ENCODE peak calls at places on chromosomes 16 and 17, in four cellular contexts. Z is AG04450, N is GM20000, C is osteoblast. R is an unnamed sample.

GRCh38 chr17:75493476-75494129 is 21.7 kb downstream of the CASKIN2 start:
- DNase-seq in Z (no peak), C (no peak), N (no peak), R (no peak)

GRCh38 chr17:63545302-63545928 is 4.9 kb upstream of the DCAF7 start:
- DNase-seq in N (no peak), Z (no peak), C (peak; percentile 15), R (no peak)

GRCh38 chr16:5033256-5034166 is at the start of gene NAGPA:
- DNase-seq in N (peak; percentile 95), Z (peak; percentile 68), C (peak; percentile 98), R (peak; percentile 94)

GRCh38 chr16:15780805-15781204 is 76.0 kb downstream of the MYH11 start:
- DNase-seq in Z (no peak), N (no peak), C (no peak), R (no peak)

GRCh38 chr17:62995377-62995885 is 29.4 kb downstream of the TANC2 start:
- DNase-seq in Z (no peak), N (peak; percentile 16), C (no peak), R (peak; percentile 26)

GRCh38 chr17:10316986-10317834 is 55.6 kb downstream of the MYH13 start:
- DNase-seq in C (no peak), N (peak; percentile 64), Z (no peak), R (peak; percentile 55)

GRCh38 chr16:46789075-46789474 is 40.9 kb upstream of the MYLK3 start:
- DNase-seq in Z (no peak), N (no peak), C (no peak), R (no peak)

GRCh38 chr17:78325076-78325712 is 34.7 kb downstream of the SOCS3 start:
- DNase-seq in C (peak; percentile 90), Z (no peak), N (no peak), R (no peak)

GRCh38 chr16:72847187-72848044 is 200.5 kb downstream of the ZFHX3 start:
- DNase-seq in N (peak; percentile 65), C (no peak), Z (no peak), R (peak; percentile 63)

GRCh38 chr16:24776486-24777220 is 47.2 kb downstream of the TNRC6A start:
- DNase-seq in C (peak; percentile 75), N (no peak), Z (no peak), R (no peak)

GRCh38 chr17:75853410-75853809 is 1.7 kb downstream of the WBP2 start:
- DNase-seq in Z (no peak), N (no peak), C (peak; percentile 94), R (no peak)

GRCh38 chr17:56598471-56598870 is 5.0 kb downstream of the NOG start:
- DNase-seq in Z (no peak), N (no peak), C (peak; percentile 68), R (no peak)

GRCh38 chr17:21772321-21772720 is 80.0 kb downstream of the KCNJ18 start:
- DNase-seq in Z (no peak), C (no peak), N (no peak), R (no peak)

GRCh38 chr17:67180275-67180674 is 64.7 kb downstream of the HELZ start:
- DNase-seq in C (no peak), Z (no peak), N (no peak), R (no peak)

GRCh38 chr17:78896091-78896833 is 6.7 kb downstream of the CEP295NL start:
- DNase-seq in C (peak; percentile 64), N (no peak), Z (no peak), R (no peak)

GRCh38 chr16:14286381-14287230 is 215.5 kb downstream of the MRTFB start:
- DNase-seq in N (peak; percentile 68), C (peak; percentile 39), Z (no peak), R (peak; percentile 55)

GRCh38 chr16:81711609-81712329 is 67.3 kb upstream of the PLCG2 start:
- DNase-seq in Z (peak; percentile 66), N (no peak), C (peak; percentile 98), R (no peak)

GRCh38 chr16:73032548-73033270 is 15.2 kb downstream of the ZFHX3 start:
- DNase-seq in C (no peak), Z (no peak), N (peak; percentile 48), R (peak; percentile 48)

GRCh38 chr17:48051706-48052486 is 3.7 kb downstream of the NFE2L1 start:
- DNase-seq in C (peak; percentile 92), N (no peak), Z (no peak), R (no peak)

GRCh38 chr17:31877341-31877740 is 18.3 kb upstream of the COPRS start:
- DNase-seq in N (no peak), C (peak; percentile 69), Z (no peak), R (no peak)

GRCh38 chr17:39695089-39695474 is 4.8 kb upstream of the ERBB2 start:
- DNase-seq in C (no peak), Z (no peak), N (no peak), R (no peak)

GRCh38 chr16:4935231-4935855 is 1.6 kb downstream of the PPL start:
- DNase-seq in N (no peak), Z (no peak), C (peak; percentile 94), R (no peak)

GRCh38 chr17:59804910-59805381 is 87.8 kb downstream of the TUBD1 start:
- DNase-seq in C (peak; percentile 54), N (no peak), Z (no peak), R (no peak)

GRCh38 chr17:44123356-44124117 is at the start of gene HDAC5:
- DNase-seq in C (peak; percentile 99), N (peak; percentile 97), Z (peak; percentile 79), R (peak; percentile 97)

GRCh38 chr16:11258553-11259287 is 2.7 kb upstream of the SOCS1 start:
- DNase-seq in C (peak; percentile 62), N (peak; percentile 82), Z (no peak), R (peak; percentile 83)

GRCh38 chr17:76524598-76525512 is 12.7 kb downstream of the CYGB start:
- DNase-seq in Z (no peak), C (peak; percentile 87), N (no peak), R (no peak)

GRCh38 chr16:14389359-14389758 is 240.7 kb downstream of the PARN start:
- DNase-seq in N (no peak), Z (no peak), C (no peak), R (no peak)

GRCh38 chr17:9217151-9218067 is 196.1 kb downstream of the NTN1 start:
- DNase-seq in Z (peak; percentile 21), C (peak; percentile 91), N (no peak), R (no peak)

GRCh38 chr16:57600048-57600835 is 28.2 kb upstream of the ADGRG1 start:
- DNase-seq in N (peak; percentile 60), Z (no peak), C (peak; percentile 38), R (no peak)

GRCh38 chr17:35804658-35805192 is 4.6 kb upstream of the TAF15 start:
- DNase-seq in C (peak; percentile 98), Z (peak; percentile 84), N (peak; percentile 91), R (peak; percentile 89)

GRCh38 chr17:62193297-62193696 is 128.2 kb upstream of the MED13 start:
- DNase-seq in Z (no peak), C (no peak), N (no peak), R (no peak)

GRCh38 chr16:27363246-27363632 is 38.7 kb upstream of the IL21R start:
- DNase-seq in Z (no peak), C (no peak), N (no peak), R (no peak)

GRCh38 chr17:81418710-81419332 is 23.6 kb downstream of the BAHCC1 start:
- DNase-seq in Z (no peak), C (no peak), N (no peak), R (no peak)

GRCh38 chr16:61936522-61936921 is 99.7 kb downstream of the CDH8 start:
- DNase-seq in N (no peak), Z (no peak), C (no peak), R (no peak)
- TF ChIP-seq CTCF in N (no peak), Z (no peak), C (no peak), R (peak; percentile 18)

DNA sequence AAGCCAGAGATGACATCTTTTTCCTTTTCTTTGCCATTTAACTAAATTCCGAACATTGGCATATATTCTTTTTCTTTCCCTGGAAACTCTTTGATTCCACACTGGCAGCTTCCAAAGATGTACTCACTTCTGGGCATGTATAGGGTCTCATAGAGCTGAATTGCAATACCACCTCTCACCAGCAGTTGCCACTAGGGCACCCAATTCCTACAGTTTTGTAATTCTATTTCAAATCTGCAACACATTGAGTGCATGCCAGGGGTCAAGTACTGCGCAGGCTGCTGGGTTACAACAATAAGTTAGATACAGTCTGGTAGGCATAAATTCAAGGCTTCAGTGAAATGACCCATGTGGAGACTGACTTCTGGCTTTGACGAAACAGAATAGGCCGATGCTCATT is 208.8 kb upstream of the NLRP1 start:
- DNase-seq in Z (no peak), N (no peak), C (no peak), R (no peak)
- TF ChIP-seq CTCF in Z (peak; percentile 31), N (no peak), C (peak; percentile 19), R (no peak)

GRCh38 chr17:68785565-68786486 is 169.4 kb downstream of the ABCA8 start:
- DNase-seq in Z (no peak), C (no peak), N (no peak), R (no peak)

GRCh38 chr17:68783861-68784260 is 171.3 kb downstream of the ABCA8 start:
- DNase-seq in Z (no peak), N (no peak), C (no peak), R (no peak)

GRCh38 chr17:68782829-68783228 is 172.4 kb downstream of the ABCA8 start:
- DNase-seq in N (no peak), Z (no peak), C (no peak), R (no peak)

GRCh38 chr17:68780561-68780960 is 174.6 kb downstream of the ABCA8 start:
- DNase-seq in N (no peak), Z (no peak), C (no peak), R (no peak)

GRCh38 chr17:68784431-68784830 is 170.8 kb downstream of the ABCA8 start:
- DNase-seq in Z (no peak), N (no peak), C (no peak), R (no peak)
- TF ChIP-seq CTCF in Z (no peak), N (no peak), C (no peak), R (no peak)

GRCh38 chr17:58693751-58694150 is 1.3 kb downstream of the RAD51C start:
- DNase-seq in C (no peak), Z (no peak), N (no peak), R (no peak)

GRCh38 chr17:58693208-58693607 is 806 bp downstream of the RAD51C start:
- DNase-seq in N (no peak), Z (no peak), C (peak; percentile 23), R (no peak)

GRCh38 chr17:58694302-58694701 is 1.9 kb downstream of the RAD51C start:
- DNase-seq in C (no peak), N (no peak), Z (no peak), R (no peak)

GRCh38 chr17:58691701-58692238 is at the start of gene TEX14:
- DNase-seq in N (no peak), Z (no peak), C (peak; percentile 41), R (no peak)

DNA sequence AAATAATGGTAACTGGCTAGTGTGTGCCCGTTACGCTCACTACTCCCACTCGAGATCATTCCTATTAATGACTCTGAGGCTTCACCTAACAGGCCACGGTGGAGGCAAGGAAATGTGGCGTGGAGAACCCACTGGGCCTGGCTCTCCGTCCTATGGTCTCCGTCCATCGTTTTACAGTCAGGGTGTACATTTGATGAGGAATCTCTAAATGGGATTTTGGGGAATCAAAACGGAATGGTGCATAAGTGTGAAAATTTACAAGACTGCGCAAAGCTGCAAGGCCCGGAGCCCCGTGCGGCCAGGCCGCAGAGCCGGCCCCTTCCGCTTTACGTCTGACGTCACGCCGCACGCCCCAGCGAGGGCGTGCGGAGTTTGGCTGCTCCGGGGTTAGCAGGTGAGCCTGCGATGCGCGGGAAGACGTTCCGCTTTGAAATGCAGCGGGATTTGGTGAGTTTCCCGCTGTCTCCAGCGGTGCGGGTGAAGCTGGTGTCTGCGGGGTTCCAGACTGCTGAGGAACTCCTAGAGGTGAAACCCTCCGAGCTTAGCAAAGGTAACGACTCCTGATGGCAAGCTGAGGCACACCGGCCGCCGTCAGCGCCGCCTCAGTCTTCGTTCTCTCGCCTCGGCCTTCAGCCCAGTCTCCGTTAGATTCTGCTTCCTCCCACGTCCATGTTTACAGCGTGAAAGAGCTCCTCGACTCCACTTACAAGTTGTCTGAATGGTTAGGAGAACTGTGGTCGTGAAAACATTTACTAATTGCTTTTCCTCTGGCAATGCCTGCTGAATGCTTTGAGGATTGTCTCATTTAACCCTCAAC is at the start of gene RAD51C:
- DNase-seq in C (peak; percentile 95), N (peak; percentile 88), Z (peak; percentile 56), R (peak; percentile 88)
- TF ChIP-seq CTCF in C (no peak), N (no peak), Z (no peak), R (no peak)

R was measured in GM13977.